ENCODE peak calls at places on chromosomes 12 and 14, in eight cellular contexts. I is mammary epithelial cell; D is lower lobe of right lung; P is AG10803; S is CD4-positive, alpha-beta T cell; O is fibroblast of lung; J is GM13976; U is foreskin fibroblast. E is an unnamed sample.

GRCh38 chr14:88987516-88987915 is 163.1 kb downstream of the TTC8 start:
- DNase-seq in S (no peak), O (peak), D (no peak), P (peak), U (no peak), J (no peak), I (peak), E (no peak)

GRCh38 chr12:41917827-41918445 is 226.7 kb downstream of the GXYLT1 start:
- DNase-seq in D (no peak), U (no peak), O (peak), I (no peak), J (no peak), P (no peak), S (no peak), E (no peak)

GRCh38 chr12:3242199-3242863 is 165.2 kb downstream of the TSPAN9 start:
- DNase-seq in P (no peak), I (no peak), U (no peak), S (no peak), D (no peak), O (no peak), J (no peak), E (no peak)

GRCh38 chr12:77339610-77340009 is 274.2 kb upstream of the E2F7 start:
- DNase-seq in P (peak), D (no peak), I (peak), O (peak), J (no peak), U (peak), S (no peak), E (peak)

GRCh38 chr12:105813201-105813600 is 325.6 kb downstream of the NUAK1 start:
- DNase-seq in U (no peak), D (no peak), S (no peak), O (no peak), P (no peak), I (no peak), J (no peak), E (no peak)

GRCh38 chr14:30426463-30426862 is 132.5 kb upstream of the G2E3 start:
- DNase-seq in J (no peak), D (no peak), O (no peak), S (no peak), I (no peak), U (no peak), P (no peak), E (no peak)

GRCh38 chr12:14410177-14410576 is 44.7 kb downstream of the ATF7IP start:
- DNase-seq in D (no peak), U (no peak), J (no peak), P (no peak), S (no peak), I (peak), O (peak), E (no peak)

GRCh38 chr12:30202521-30203259 is 418.9 kb upstream of the TMTC1 start:
- DNase-seq in I (no peak), D (no peak), J (no peak), P (no peak), S (no peak), U (no peak), O (no peak), E (no peak)

GRCh38 chr12:83477289-83477688 is 790.6 kb downstream of the TMTC2 start:
- DNase-seq in O (no peak), U (no peak), P (no peak), J (no peak), D (no peak), I (no peak), S (no peak), E (no peak)

GRCh38 chr12:51924551-51925399 is 17.5 kb downstream of the ACVRL1 start:
- DNase-seq in U (no peak), S (no peak), J (peak), P (no peak), D (no peak), I (no peak), O (no peak), E (no peak)

GRCh38 chr14:105426416-105427130 is 6.9 kb downstream of the MTA1 start:
- DNase-seq in I (no peak), O (no peak), P (no peak), D (no peak), S (no peak), J (no peak), U (no peak), E (no peak)

GRCh38 chr12:119988440-119988787 is 622 bp upstream of the BICDL1 start:
- DNase-seq in I (no peak), P (peak), O (peak), U (peak), S (no peak), D (no peak), J (no peak), E (no peak)
- TF ChIP-seq CTCF in I (peak), P (peak), O (no peak), U (peak), S (peak), D (no peak), J (peak), E (no peak)

GRCh38 chr12:57775563-57776246 is 3.3 kb downstream of the EEF1AKMT3 start:
- DNase-seq in I (no peak), O (no peak), U (no peak), D (no peak), S (no peak), J (no peak), P (no peak), E (no peak)
- TF ChIP-seq CTCF in I (no peak), O (no peak), U (no peak), D (no peak), S (no peak), J (no peak), P (peak), E (no peak)

GRCh38 chr12:118446247-118446646 is 69.9 kb downstream of the SUDS3 start:
- DNase-seq in O (no peak), D (no peak), P (no peak), J (no peak), I (no peak), S (no peak), U (no peak), E (no peak)
- TF ChIP-seq CTCF in O (no peak), D (no peak), P (no peak), J (no peak), I (no peak), S (no peak), U (peak), E (no peak)

DNA sequence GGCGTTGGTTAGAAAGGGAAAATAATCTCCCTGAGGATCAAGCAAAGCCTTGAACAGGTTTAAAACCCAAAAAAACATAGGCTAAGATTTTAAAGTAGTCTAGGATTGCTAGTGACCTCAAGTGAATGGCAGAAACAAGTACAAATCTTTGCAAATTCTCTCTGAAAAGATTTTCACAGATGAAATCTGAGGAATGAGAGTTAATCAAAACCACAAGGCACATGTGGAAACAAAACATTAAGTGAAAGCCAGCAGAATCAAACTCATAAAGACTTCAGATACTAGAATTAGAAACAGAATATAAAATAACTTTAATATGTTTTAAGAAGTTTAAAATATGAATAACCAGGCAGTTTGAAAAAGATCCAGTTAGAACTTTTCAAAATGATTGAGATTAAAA is 52.2 kb upstream of the CFL2 start:
- DNase-seq in I (no peak), O (peak), J (no peak), D (no peak), S (no peak), U (peak), P (peak), E (peak)
- TF ChIP-seq CTCF in I (no peak), O (no peak), J (no peak), D (no peak), S (no peak), U (no peak), P (no peak), E (no peak)

GRCh38 chr12:63846249-63846967 is 1.9 kb downstream of the SRGAP1 start:
- DNase-seq in S (no peak), I (no peak), D (no peak), J (no peak), O (no peak), P (peak), U (peak), E (no peak)
- TF ChIP-seq CTCF in S (no peak), I (no peak), D (no peak), J (no peak), O (peak), P (peak), U (no peak), E (no peak)

DNA sequence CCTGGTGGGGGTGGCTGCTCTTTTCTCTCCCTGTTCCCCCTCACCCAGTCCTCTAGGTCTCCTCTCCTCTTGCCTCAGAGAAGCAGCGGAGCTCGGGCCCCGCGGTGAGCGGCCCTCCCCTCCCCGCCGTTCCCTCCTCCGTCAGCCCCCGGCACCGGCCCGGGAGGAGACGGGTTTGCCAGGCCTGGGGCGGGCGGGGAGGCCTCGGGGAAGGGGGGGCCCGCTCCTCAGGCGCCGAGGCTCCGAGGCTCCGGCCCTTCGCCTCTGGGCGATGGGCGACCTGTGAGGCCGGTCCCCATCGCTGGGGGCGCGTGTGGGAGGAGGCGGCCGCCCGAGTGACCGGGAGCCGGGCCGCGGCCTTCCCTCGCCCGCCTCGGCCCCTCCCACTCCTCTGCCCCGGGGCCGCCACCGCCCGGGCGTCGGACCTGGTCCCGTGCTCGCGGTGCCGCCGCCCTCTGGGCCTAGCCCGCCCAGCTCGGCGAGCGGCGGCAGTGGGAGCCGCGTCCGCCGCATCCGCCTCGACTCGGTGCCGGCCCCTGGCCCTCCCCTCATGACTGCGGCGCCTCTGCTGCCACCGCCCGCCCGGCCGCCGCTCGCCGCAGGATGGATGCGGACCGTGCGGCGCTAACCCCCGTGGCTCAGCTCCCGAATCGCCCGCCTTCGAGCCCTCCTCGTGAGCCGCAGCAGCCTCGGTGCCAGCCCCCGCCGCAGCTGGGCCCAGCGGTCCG is 458 bp downstream of the WNK1 start:
- DNase-seq in U (peak), O (peak), P (peak), S (no peak), I (peak), D (peak), J (peak), E (peak)
- TF ChIP-seq CTCF in U (no peak), O (no peak), P (no peak), S (no peak), I (no peak), D (peak), J (no peak), E (no peak)